ENCODE peak calls at places on chromosomes 2 and 18, in six cellular contexts. A is A549, N is stomach, D is endothelial cell of umbilical vein, I is Peyer's patch, Z is IMR-90. B is an unnamed sample.

GRCh38 chr2:21111012-21111411 is 12.8 kb upstream of the TDRD15 start:
- DNase-seq in A (no peak), N (no peak), D (no peak), I (no peak), Z (no peak), B (no peak)

GRCh38 chr2:218290316-218291261 is 1.7 kb downstream of the TMBIM1 start:
- DNase-seq in A (no peak), N (no peak), D (no peak), I (no peak), Z (no peak), B (no peak)

GRCh38 chr2:155517362-155517761 is 815.2 kb downstream of the NR4A2 start:
- DNase-seq in A (no peak), N (no peak), D (no peak), I (no peak), Z (no peak), B (no peak)

GRCh38 chr2:235116885-235117492 is 165.2 kb downstream of the SH3BP4 start:
- DNase-seq in A (no peak), N (no peak), D (peak), I (no peak), Z (peak), B (no peak)

GRCh38 chr2:213251618-213252017 is 32.6 kb upstream of the SPAG16 start:
- DNase-seq in A (peak), N (no peak), D (peak), I (no peak), Z (peak), B (no peak)

GRCh38 chr2:71936076-71937030 is 211.3 kb downstream of the CYP26B1 start:
- DNase-seq in A (no peak), N (no peak), D (no peak), I (no peak), Z (no peak), B (no peak)

GRCh38 chr18:61496374-61496773 is 163.1 kb downstream of the CDH20 start:
- DNase-seq in A (no peak), N (no peak), D (no peak), I (no peak), Z (no peak), B (no peak)

GRCh38 chr2:127365211-127365643 is 22.5 kb downstream of the MAP3K2 start:
- DNase-seq in A (no peak), N (no peak), D (no peak), I (no peak), Z (peak), B (no peak)

GRCh38 chr18:49728542-49728941 is 84.8 kb downstream of the ACAA2 start:
- DNase-seq in A (peak), N (peak), D (peak), I (peak), Z (no peak), B (no peak)

GRCh38 chr2:240991378-240992263 is 6.8 kb upstream of the SNED1 start:
- DNase-seq in A (peak), N (peak), D (peak), I (peak), Z (peak), B (peak)

GRCh38 chr2:226378733-226379132 is 420.9 kb downstream of the IRS1 start:
- DNase-seq in A (no peak), N (no peak), D (no peak), I (no peak), Z (peak), B (no peak)

GRCh38 chr2:7241041-7241440 is 323.8 kb downstream of the RNF144A start:
- DNase-seq in A (no peak), N (no peak), D (no peak), I (no peak), Z (no peak), B (no peak)

GRCh38 chr18:54444309-54444914 is 86.7 kb downstream of the C18orf54 start:
- DNase-seq in A (peak), N (peak), D (peak), I (peak), Z (peak), B (no peak)

GRCh38 chr2:216548901-216549321 is 50.3 kb downstream of the RPL37A start:
- DNase-seq in A (no peak), N (no peak), D (no peak), I (no peak), Z (no peak), B (peak)

GRCh38 chr2:165804719-165805118 is 10.7 kb upstream of the GALNT3 start:
- DNase-seq in A (no peak), N (no peak), D (no peak), I (no peak), Z (no peak), B (no peak)

GRCh38 chr18:51250458-51251024 is 53.1 kb upstream of the MEX3C start:
- DNase-seq in A (no peak), N (no peak), D (no peak), I (no peak), Z (no peak), B (no peak)

GRCh38 chr18:75265872-75266271 is 55.3 kb downstream of the TSHZ1 start:
- DNase-seq in A (no peak), N (no peak), D (no peak), I (no peak), Z (no peak), B (no peak)

GRCh38 chr18:75264195-75264594 is 53.6 kb downstream of the TSHZ1 start:
- DNase-seq in A (no peak), N (no peak), D (no peak), I (no peak), Z (no peak), B (no peak)

GRCh38 chr18:75265255-75265654 is 54.7 kb downstream of the TSHZ1 start:
- DNase-seq in A (no peak), N (no peak), D (no peak), I (no peak), Z (peak), B (no peak)

GRCh38 chr18:75257596-75257995 is 47.0 kb downstream of the TSHZ1 start:
- DNase-seq in A (no peak), N (no peak), D (no peak), I (no peak), Z (no peak), B (no peak)

DNA sequence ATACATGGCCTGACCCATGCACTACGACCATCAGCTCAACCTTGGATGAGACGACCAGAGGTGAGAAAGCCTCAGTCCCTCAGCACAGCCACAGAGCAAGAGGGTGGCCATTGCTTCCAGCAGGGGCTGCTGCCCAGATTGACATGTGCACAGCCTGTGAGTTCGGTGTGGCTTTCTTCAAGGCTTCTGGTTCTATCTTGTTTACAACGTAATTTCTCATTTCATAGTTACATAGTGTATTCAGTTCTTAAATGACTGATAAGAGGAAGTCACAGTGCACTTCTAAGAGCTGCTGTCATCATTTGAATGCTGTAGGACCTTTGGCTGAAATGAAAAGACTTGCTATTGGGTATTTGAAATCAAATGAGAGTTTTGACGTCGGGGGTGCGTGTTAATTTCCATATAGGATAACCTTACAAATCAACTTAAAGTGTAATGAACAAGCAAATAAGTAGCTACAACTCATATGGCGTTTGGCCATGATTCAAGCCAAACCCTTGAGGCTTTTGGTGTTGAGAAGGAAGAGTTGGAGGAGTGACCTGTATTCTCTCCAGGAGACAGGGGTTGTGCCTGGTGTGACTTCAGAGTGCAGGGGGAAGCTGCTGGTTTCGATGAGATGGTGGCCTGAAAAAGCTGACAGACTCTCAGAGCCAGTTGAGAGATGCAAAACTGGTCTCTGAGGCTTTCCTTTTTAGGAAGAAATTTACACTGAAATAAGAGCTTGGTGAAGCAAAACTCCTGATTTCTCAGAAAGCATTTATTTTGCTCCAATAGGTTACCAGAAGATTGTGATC is 51.0 kb downstream of the TSHZ1 start:
- DNase-seq in A (no peak), N (no peak), D (no peak), I (no peak), Z (no peak), B (no peak)
- TF ChIP-seq POLR2A in A (no peak), N (no peak), D (no peak), I (no peak), Z (no peak), B (no peak)

GRCh38 chr2:157076526-157077161 is 180.9 kb upstream of the GALNT5 start:
- DNase-seq in A (no peak), N (no peak), D (no peak), I (no peak), Z (no peak), B (no peak)
- H3K27ac ChIP-seq in A (no peak), N (no peak), D (no peak), I (no peak), Z (no peak), B (no peak)

GRCh38 chr18:5295981-5296705 is 617 bp upstream of the ZBTB14 start:
- DNase-seq in A (peak), N (peak), D (peak), I (peak), Z (peak), B (peak)
- TF ChIP-seq POLR2A in A (peak), N (no peak), D (no peak), I (peak), Z (peak), B (no peak)

GRCh38 chr18:37254256-37254880 is 311.2 kb downstream of the CELF4 start:
- DNase-seq in A (no peak), N (peak), D (no peak), I (peak), Z (no peak), B (no peak)
- H3K27ac ChIP-seq in A (peak), N (no peak), D (no peak), I (no peak), Z (no peak), B (no peak)

DNA sequence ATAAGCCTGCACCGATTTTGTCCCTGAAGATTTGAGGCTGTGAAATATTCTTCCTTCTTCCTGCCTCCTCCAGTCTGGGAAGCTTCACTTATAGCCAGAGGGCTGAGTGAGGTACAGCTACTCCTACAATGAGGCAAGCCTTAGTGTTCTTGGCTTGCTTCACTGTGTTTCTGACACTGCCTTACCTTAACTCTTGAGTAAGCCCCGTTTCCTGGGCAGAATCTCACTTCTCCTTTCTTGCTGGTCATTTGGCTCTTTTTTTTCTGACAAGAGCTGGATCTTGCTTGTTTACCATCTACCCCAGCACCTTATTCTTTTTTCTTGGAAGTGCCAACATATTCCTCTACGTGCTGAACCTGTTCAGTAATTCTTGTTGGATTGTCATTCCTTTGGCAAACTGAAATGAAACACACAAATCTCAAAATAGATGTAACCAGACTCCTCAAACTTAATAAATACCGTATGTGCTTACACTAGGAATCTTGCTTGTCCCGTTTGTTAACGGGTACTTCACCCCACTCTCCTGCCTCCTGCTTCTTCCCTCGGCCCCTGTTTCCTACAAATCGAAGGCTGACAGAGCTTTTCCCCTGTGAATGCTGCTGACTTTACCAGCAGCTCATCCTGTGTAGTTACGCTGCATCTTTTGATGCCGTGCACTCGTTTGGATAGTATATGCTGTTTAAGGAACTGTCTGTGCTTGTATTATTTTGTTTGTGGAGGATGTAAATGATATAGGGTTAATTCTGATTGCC is 132.1 kb downstream of the FMNL2 start:
- DNase-seq in A (no peak), N (no peak), D (no peak), I (no peak), Z (peak), B (no peak)
- TF ChIP-seq POLR2A in A (no peak), N (no peak), D (no peak), I (no peak), Z (no peak), B (no peak)

DNA sequence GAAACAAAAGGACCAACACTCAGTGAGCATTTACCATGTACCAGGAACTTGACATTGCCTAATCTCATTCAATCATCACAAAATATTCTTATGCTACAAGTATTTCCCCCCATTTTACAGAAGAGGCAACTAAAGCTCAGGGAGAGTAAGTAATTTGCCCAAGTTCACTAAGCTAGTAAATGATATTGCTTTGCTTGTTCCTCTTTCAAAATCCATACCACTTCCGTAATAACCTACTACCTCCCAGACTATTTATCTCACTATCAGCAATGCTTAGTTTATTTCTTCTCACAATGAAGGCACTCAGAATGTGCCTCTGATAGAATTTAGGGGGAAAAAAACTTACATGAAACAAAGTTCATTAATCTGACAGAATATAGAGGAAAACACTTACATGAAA is 1070.9 kb upstream of the FANCL start:
- DNase-seq in A (no peak), N (no peak), D (no peak), I (no peak), Z (no peak), B (no peak)
- H3K27ac ChIP-seq in A (no peak), N (no peak), D (no peak), I (no peak), Z (no peak), B (no peak)

GRCh38 chr2:138500592-138501426 is 761 bp upstream of the SPOPL start:
- DNase-seq in A (peak), N (no peak), D (no peak), I (no peak), Z (no peak), B (no peak)

GRCh38 chr2:138502253-138503086 is 900 bp downstream of the SPOPL start:
- DNase-seq in A (no peak), N (peak), D (no peak), I (no peak), Z (no peak), B (no peak)

GRCh38 chr2:138503087-138503442 is 1.5 kb downstream of the SPOPL start:
- DNase-seq in A (no peak), N (no peak), D (peak), I (no peak), Z (no peak), B (no peak)

GRCh38 chr2:138499684-138500083 is 1.9 kb upstream of the SPOPL start:
- DNase-seq in A (no peak), N (no peak), D (no peak), I (no peak), Z (no peak), B (no peak)

DNA sequence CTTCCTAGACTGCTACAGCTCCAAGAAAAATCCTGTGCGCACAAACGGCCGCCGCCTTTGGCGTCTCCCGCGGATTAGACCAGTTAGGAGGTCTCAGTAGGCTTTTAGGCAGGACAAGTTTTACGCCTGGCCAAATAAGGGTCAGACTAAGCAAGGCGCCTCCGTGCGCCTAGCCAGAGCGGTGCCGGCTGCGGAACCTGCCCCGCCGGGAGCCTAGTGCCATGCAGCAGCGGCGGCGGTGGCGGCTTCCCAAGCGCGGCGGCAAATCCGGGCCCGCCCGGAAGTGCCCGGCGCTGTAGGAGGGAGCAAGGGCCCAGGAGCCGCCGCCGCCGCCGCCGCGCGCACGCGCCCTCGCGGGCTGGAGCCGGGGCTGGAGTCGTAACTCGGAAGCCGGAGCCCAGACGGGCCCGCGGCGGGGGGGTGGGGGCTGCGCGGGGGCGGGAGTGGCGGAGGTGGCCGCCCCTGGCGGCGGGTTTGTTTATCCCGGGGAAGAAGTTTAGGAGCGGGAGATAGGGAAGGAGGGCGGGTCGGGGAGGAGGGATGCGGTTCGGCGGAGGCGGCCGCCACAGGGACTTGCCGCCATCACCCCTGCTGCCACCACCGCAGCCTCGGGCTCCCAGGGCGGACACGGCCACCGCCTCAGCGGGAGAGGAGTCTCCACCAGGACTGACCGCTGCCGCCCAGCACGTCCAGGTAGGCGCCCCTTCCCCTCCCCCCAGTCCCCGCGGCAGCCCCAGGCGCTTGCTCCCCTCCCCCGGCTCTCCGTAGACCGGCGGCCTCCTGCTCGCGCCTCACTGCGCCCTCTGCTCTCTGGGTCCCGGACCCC is at the start of gene SPOPL:
- DNase-seq in A (peak), N (peak), D (peak), I (peak), Z (peak), B (peak)
- TF ChIP-seq POLR2A in A (peak), N (no peak), D (peak), I (peak), Z (peak), B (peak)